ENCODE peak calls at places on chromosome 7, in six cellular contexts. N is cardiac muscle cell, U is tibial artery, B is endodermal cell, H is transverse colon, Y is Karpas-422. K is an unnamed sample.
A peak's percentile ranks its signal among the peaks of the same experiment; 100 is the strongest.

GRCh38 chr7:52909935-52910334 is 125.5 kb upstream of the POM121L12 start:
- DNase-seq in N (no peak), B (no peak), H (no peak), Y (no peak), U (no peak), K (no peak)

GRCh38 chr7:102468416-102469350 is 3.9 kb downstream of the LRWD1 start:
- DNase-seq in Y (no peak), B (peak; percentile 40), N (no peak), U (peak; percentile 61), H (no peak), K (peak; percentile 7)

GRCh38 chr7:126700807-126701604 is 551.7 kb downstream of the GRM8 start:
- DNase-seq in Y (peak; percentile 85), H (peak; percentile 16), N (peak; percentile 59), B (peak; percentile 84), U (no peak), K (peak; percentile 65)

GRCh38 chr7:101410743-101411476 is 48.2 kb downstream of the COL26A1 start:
- DNase-seq in Y (peak; percentile 62), B (peak; percentile 97), U (no peak), H (peak; percentile 19), N (peak; percentile 73), K (peak; percentile 79)

GRCh38 chr7:143002106-143002505 is 24.8 kb downstream of the OR9A2 start:
- DNase-seq in H (no peak), N (peak; percentile 49), U (no peak), B (no peak), Y (peak; percentile 69), K (peak; percentile 35)

GRCh38 chr7:4129481-4130122 is 552.5 kb upstream of the FOXK1 start:
- DNase-seq in B (no peak), H (no peak), Y (no peak), U (peak; percentile 57), N (no peak), K (no peak)

GRCh38 chr7:154960063-154960790 is 42.7 kb downstream of the PAXIP1 start:
- DNase-seq in H (no peak), B (no peak), Y (no peak), U (no peak), N (no peak), K (no peak)

GRCh38 chr7:92881091-92881485 is 44.7 kb upstream of the CDK6 start:
- DNase-seq in N (no peak), U (no peak), Y (no peak), B (no peak), H (no peak), K (no peak)

GRCh38 chr7:104958278-104958903 is 55.6 kb upstream of the KMT2E start:
- DNase-seq in U (no peak), Y (no peak), B (no peak), N (no peak), H (no peak), K (peak; percentile 59)

GRCh38 chr7:96962221-96962620 is 43.1 kb upstream of the DLX6 start:
- DNase-seq in H (no peak), U (peak; percentile 72), N (no peak), B (no peak), Y (no peak), K (no peak)

GRCh38 chr7:84722086-84722485 is 464.8 kb downstream of the SEMA3D start:
- DNase-seq in H (no peak), Y (no peak), N (no peak), B (no peak), U (no peak), K (no peak)

GRCh38 chr7:98617051-98617959 is at the start of gene NPTX2:
- DNase-seq in B (peak; percentile 93), N (peak; percentile 58), H (peak; percentile 18), U (peak; percentile 76), Y (no peak), K (peak; percentile 89)
- H3K4me3 ChIP-seq in B (peak within 1 kb of the TSS; percentile 49), N (peak within 1 kb of the TSS; percentile 22), H (no peak within 1 kb of the TSS), U (peak within 1 kb of the TSS; percentile 51), Y (no peak within 1 kb of the TSS), K (peak within 1 kb of the TSS; percentile 90)

DNA sequence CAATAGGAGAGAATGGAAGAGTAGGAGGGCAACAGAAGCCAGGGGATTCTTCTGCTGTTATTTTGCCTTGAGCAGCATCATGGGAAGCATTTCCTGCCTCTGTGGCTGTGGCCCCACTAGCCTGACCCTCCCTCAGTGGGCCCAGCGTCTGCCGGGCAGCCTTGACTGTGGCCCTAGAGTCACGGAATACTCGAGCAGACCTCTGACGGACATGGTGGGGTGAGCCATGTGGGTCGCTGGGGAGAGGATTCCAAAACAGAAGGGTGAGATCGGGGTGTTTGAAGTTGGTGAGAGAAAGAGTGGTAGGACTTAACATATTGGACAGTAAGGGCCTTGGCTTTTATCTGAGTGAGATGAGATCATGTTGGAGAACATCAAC is 8.3 kb upstream of the PRKAG2 start:
- DNase-seq in U (peak; percentile 33), H (no peak), Y (no peak), N (no peak), B (no peak), K (no peak)
- H3K27me3 ChIP-seq in U (peaks cover 33% of the 10 kb centered on the region), H (no peaks in the 10 kb centered on the region), Y (no peaks in the 10 kb centered on the region), N (peaks cover 56% of the 10 kb centered on the region), B (peaks cover 21% of the 10 kb centered on the region), K (no peaks in the 10 kb centered on the region)

GRCh38 chr7:1923409-1924053 is 253.5 kb downstream of the ELFN1 start:
- DNase-seq in U (no peak), B (no peak), H (no peak), N (no peak), Y (no peak), K (no peak)

GRCh38 chr7:1922071-1922869 is 252.2 kb downstream of the ELFN1 start:
- DNase-seq in N (no peak), H (no peak), B (no peak), U (no peak), Y (no peak), K (no peak)

GRCh38 chr7:1924185-1924817 is 254.2 kb downstream of the ELFN1 start:
- DNase-seq in Y (no peak), B (no peak), N (no peak), H (no peak), U (no peak), K (no peak)

GRCh38 chr7:1920886-1921285 is 250.8 kb downstream of the ELFN1 start:
- DNase-seq in N (no peak), H (no peak), Y (no peak), B (no peak), U (no peak), K (no peak)

GRCh38 chr7:1922870-1923236 is 252.8 kb downstream of the ELFN1 start:
- DNase-seq in N (no peak), Y (no peak), H (no peak), U (no peak), B (no peak), K (no peak)
- H3K27ac ChIP-seq in N (no peak overlapping the region), Y (no peak overlapping the region), H (no peak overlapping the region), U (no peak overlapping the region), B (no peak overlapping the region), K (no peak overlapping the region)

DNA sequence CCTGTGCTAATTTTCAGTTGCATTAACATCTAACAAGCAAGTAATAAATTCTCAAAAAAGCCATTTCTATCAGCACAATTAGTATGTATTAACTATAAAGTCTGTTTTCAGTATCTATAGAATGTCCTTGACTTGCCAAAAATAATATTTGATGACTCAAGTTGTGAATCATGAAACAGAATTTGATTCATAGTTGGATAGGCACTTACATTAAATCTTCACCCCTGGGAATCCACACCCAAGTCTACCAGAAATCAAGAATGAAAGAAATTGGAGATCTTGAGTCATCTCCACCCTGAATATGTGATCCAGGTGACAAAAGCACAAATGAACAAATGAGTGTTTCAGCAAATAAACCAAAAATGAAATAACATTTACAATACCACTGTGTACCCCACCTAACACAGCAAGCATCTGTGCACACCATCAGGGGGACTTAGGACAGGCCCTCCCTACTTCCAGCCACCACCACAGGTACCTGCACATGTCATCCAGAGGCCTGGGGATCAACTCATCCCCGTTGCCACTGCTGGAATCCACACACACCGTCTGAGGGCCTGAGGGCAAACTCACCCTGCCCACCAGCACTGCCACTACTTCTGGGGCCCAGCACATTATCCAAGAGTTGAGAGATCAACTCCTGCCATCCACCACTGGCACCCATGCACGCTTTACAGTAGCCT is 160.1 kb downstream of the MTERF1 start:
- DNase-seq in Y (no peak), N (no peak), B (no peak), U (no peak), H (no peak), K (no peak)
- H3K4me3 ChIP-seq in Y (no peak overlapping the region), N (no peak overlapping the region), B (peak overlapping the region; percentile 1), U (no peak overlapping the region), H (no peak overlapping the region), K (no peak overlapping the region)

GRCh38 chr7:35253182-35253679 is 669 bp downstream of the TBX20 start:
- DNase-seq in Y (no peak), U (no peak), B (peak; percentile 75), N (no peak), H (no peak), K (no peak)
- H3K27me3 ChIP-seq in Y (no peaks in the 10 kb centered on the region), U (peaks cover 94% of the 10 kb centered on the region), B (peaks cover 91% of the 10 kb centered on the region), N (peaks cover 35% of the 10 kb centered on the region), H (peaks cover 100% of the 10 kb centered on the region), K (no peaks in the 10 kb centered on the region)

DNA sequence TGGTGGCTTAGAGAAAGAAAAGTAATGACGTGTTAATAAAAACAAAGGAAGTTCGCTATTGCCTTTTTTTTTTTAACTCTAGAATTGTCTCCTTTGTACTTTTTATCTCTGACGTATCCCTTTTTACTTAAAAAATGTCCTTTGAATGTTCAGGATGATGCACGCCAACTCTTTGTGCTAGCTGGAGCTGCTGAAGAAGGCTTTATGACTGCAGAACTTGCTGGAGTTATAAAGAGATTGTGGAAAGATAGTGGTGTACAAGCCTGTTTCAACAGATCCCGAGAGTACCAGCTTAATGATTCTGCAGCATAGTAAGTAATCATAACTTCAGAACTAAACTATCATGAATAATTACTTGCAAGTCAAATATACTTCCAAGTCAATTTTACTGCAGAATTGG is 64.4 kb downstream of the GNAI1 start:
- DNase-seq in U (no peak), B (no peak), N (no peak), H (no peak), Y (no peak), K (no peak)
- H3K27ac ChIP-seq in U (no peak overlapping the region), B (no peak overlapping the region), N (no peak overlapping the region), H (no peak overlapping the region), Y (no peak overlapping the region), K (no peak overlapping the region)

DNA sequence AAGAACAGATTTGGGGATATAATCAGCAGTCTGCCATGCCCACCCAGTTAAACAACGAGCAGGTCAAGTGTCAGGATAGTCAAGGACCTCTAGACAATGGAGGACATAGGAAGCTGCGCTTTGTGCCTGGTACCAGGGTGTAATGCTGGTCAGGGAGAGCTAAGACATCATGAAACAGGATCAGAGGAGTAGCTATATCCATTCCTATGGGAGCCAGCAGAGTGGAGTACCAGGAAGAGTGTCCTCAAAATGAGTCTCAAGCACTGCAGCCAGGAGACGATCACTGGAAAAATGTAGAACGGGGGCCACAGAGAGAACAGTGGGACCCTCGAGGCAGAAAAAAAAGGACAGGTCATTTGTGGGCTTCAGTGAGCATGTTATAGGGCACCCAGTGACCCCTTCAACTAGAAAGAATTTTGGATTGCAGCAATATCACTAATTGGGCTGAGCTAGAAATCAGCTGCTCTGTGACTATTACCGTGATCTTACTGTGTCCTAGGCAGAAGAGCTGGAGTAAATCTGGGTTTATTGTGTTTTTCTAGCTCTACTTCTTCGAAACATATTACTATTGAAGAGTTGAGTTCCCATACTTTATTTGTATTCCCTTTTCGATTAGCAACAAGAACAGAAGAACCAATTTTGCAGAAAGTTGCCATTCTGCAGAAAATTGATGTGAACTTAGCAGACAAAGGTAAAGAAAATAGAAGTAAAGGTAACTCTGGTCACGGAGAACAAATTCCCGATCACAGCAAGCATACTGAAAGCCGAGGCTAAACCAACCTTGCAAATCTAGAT is 319.6 kb downstream of the AHR start:
- DNase-seq in H (no peak), B (no peak), Y (no peak), N (no peak), U (no peak), K (no peak)
- H3K4me3 ChIP-seq in H (no peak overlapping the region), B (peak overlapping the region; percentile 41), Y (no peak overlapping the region), N (no peak overlapping the region), U (no peak overlapping the region), K (no peak overlapping the region)

GRCh38 chr7:157602156-157602555 is 265.4 kb downstream of the DNAJB6 start:
- DNase-seq in U (no peak), Y (no peak), B (no peak), N (no peak), H (no peak), K (no peak)
- H3K27me3 ChIP-seq in U (peaks cover 31% of the 10 kb centered on the region), Y (no peaks in the 10 kb centered on the region), B (no peaks in the 10 kb centered on the region), N (peaks cover 3% of the 10 kb centered on the region), H (no peaks in the 10 kb centered on the region), K (no peaks in the 10 kb centered on the region)